ENCODE peak calls at places on chromosomes 1 and 21, in five cellular contexts. One of them, this sample, is unnamed.

GRCh38 chr1:63717511-63718120 is 56.2 kb upstream of the ROR1 start:
- DNase-seq in ascending aorta: no peak
- DNase-seq in GM18507: no peak
- DNase-seq in fibroblast of lung: no peak
- DNase-seq in cardiac muscle cell: no peak
- DNase-seq in this sample: no peak

GRCh38 chr21:41438425-41439113 is 12.5 kb downstream of the MX1 start:
- DNase-seq in ascending aorta: no peak
- DNase-seq in GM18507: no peak
- DNase-seq in fibroblast of lung: no peak
- DNase-seq in cardiac muscle cell: no peak
- DNase-seq in this sample: no peak

GRCh38 chr1:226939439-226940028 is 560 bp upstream of the COQ8A start:
- DNase-seq in fibroblast of lung: no peak
- DNase-seq in GM18507: peak; percentile 22
- DNase-seq in cardiac muscle cell: peak; percentile 61
- DNase-seq in ascending aorta: peak; percentile 79
- DNase-seq in this sample: peak; percentile 69

GRCh38 chr1:15188145-15188544 is 34.6 kb downstream of the TMEM51 start:
- DNase-seq in GM18507: no peak
- DNase-seq in cardiac muscle cell: no peak
- DNase-seq in ascending aorta: no peak
- DNase-seq in fibroblast of lung: no peak
- DNase-seq in this sample: no peak

GRCh38 chr1:8481650-8482380 is 163.9 kb downstream of the SLC45A1 start:
- DNase-seq in ascending aorta: no peak
- DNase-seq in cardiac muscle cell: no peak
- DNase-seq in GM18507: no peak
- DNase-seq in fibroblast of lung: no peak
- DNase-seq in this sample: no peak

GRCh38 chr1:7402548-7402850 is 368.6 kb upstream of the VAMP3 start:
- DNase-seq in ascending aorta: no peak
- DNase-seq in cardiac muscle cell: no peak
- DNase-seq in fibroblast of lung: no peak
- DNase-seq in GM18507: no peak
- DNase-seq in this sample: no peak

GRCh38 chr1:193070395-193070753 is 11.0 kb downstream of the RO60 start:
- DNase-seq in cardiac muscle cell: no peak
- DNase-seq in fibroblast of lung: no peak
- DNase-seq in GM18507: no peak
- DNase-seq in ascending aorta: no peak
- DNase-seq in this sample: no peak

GRCh38 chr1:237093706-237094105 is 51.7 kb downstream of the RYR2 start:
- DNase-seq in cardiac muscle cell: no peak
- DNase-seq in ascending aorta: no peak
- DNase-seq in GM18507: no peak
- DNase-seq in fibroblast of lung: no peak
- DNase-seq in this sample: no peak

GRCh38 chr1:174134000-174134659 is 25.2 kb upstream of the RABGAP1L start:
- DNase-seq in ascending aorta: no peak
- DNase-seq in GM18507: no peak
- DNase-seq in fibroblast of lung: no peak
- DNase-seq in cardiac muscle cell: no peak
- DNase-seq in this sample: no peak

GRCh38 chr1:17069452-17070162 is 15.8 kb upstream of the SDHB start:
- DNase-seq in cardiac muscle cell: no peak
- DNase-seq in ascending aorta: no peak
- DNase-seq in GM18507: no peak
- DNase-seq in fibroblast of lung: no peak
- DNase-seq in this sample: no peak

GRCh38 chr1:17400725-17401341 is 28.8 kb downstream of the PADI6 start:
- DNase-seq in GM18507: no peak
- DNase-seq in fibroblast of lung: no peak
- DNase-seq in ascending aorta: no peak
- DNase-seq in cardiac muscle cell: no peak
- DNase-seq in this sample: no peak

GRCh38 chr1:239823852-239824251 is 267.8 kb upstream of the FMN2 start:
- DNase-seq in ascending aorta: no peak
- DNase-seq in fibroblast of lung: no peak
- DNase-seq in GM18507: no peak
- DNase-seq in cardiac muscle cell: no peak
- DNase-seq in this sample: no peak

GRCh38 chr1:200837931-200838571 is 34.7 kb upstream of the GPR25 start:
- DNase-seq in ascending aorta: no peak
- DNase-seq in GM18507: no peak
- DNase-seq in fibroblast of lung: peak; percentile 7
- DNase-seq in cardiac muscle cell: no peak
- DNase-seq in this sample: no peak

GRCh38 chr1:10210841-10211804 is 753 bp downstream of the KIF1B start:
- DNase-seq in fibroblast of lung: peak; percentile 96
- DNase-seq in ascending aorta: peak; percentile 98
- DNase-seq in cardiac muscle cell: peak; percentile 75
- DNase-seq in GM18507: no peak
- DNase-seq in this sample: peak; percentile 82